ENCODE peak calls at places on chromosomes 2 and 18, in seven cellular contexts. D is esophagus squamous epithelium, C is HFF-Myc, K is astrocyte, R is spleen, Q is left colon, F is tibial artery. H is an unnamed sample.

GRCh38 chr18:10604178-10604577 is 78.4 kb downstream of the NAPG start:
- DNase-seq in R (no peak), K (no peak), F (no peak), C (no peak), Q (no peak), D (no peak), H (no peak)

GRCh38 chr2:186485576-186485870 is 537 bp upstream of the ZC3H15 start:
- DNase-seq in Q (no peak), F (no peak), K (no peak), D (no peak), C (no peak), R (no peak), H (no peak)

GRCh38 chr2:106581755-106582430 is 94.7 kb downstream of the CD8B2 start:
- DNase-seq in C (peak), F (peak), R (peak), K (peak), Q (peak), D (no peak), H (no peak)

GRCh38 chr2:10810175-10811161 is 2.1 kb downstream of the PDIA6 start:
- DNase-seq in Q (no peak), C (no peak), F (no peak), R (no peak), D (no peak), K (peak), H (no peak)

GRCh38 chr2:163133602-163134001 is 295.0 kb upstream of the KCNH7 start:
- DNase-seq in R (no peak), C (no peak), Q (no peak), K (peak), D (no peak), F (no peak), H (no peak)

GRCh38 chr2:23419171-23420090 is 34.5 kb downstream of the KLHL29 start:
- DNase-seq in K (no peak), C (no peak), R (peak), D (no peak), F (peak), Q (no peak), H (no peak)

GRCh38 chr18:25516121-25516520 is 164.2 kb upstream of the ZNF521 start:
- DNase-seq in F (no peak), Q (no peak), C (no peak), D (no peak), R (no peak), K (no peak), H (no peak)

GRCh38 chr2:86199834-86200177 is 549 bp downstream of the MRPL35 start:
- DNase-seq in F (no peak), C (no peak), R (no peak), Q (no peak), K (no peak), D (no peak), H (no peak)

GRCh38 chr2:121164042-121164441 is 121.0 kb downstream of the TFCP2L1 start:
- DNase-seq in R (no peak), F (no peak), C (no peak), D (no peak), Q (no peak), K (no peak), H (no peak)

GRCh38 chr2:760001-760400 is 82.8 kb upstream of the TMEM18 start:
- DNase-seq in C (no peak), Q (no peak), F (no peak), K (no peak), R (no peak), D (no peak), H (no peak)

GRCh38 chr2:25528173-25528572 is 145.2 kb downstream of the DTNB start:
- DNase-seq in Q (no peak), F (no peak), K (peak), R (no peak), C (no peak), D (no peak), H (no peak)

GRCh38 chr2:45533771-45534170 is 77.3 kb downstream of the SRBD1 start:
- DNase-seq in C (peak), D (no peak), R (no peak), Q (no peak), K (peak), F (no peak), H (no peak)

GRCh38 chr2:110101280-110101844 is 14.3 kb downstream of the MALL start:
- DNase-seq in Q (peak), D (peak), R (peak), C (peak), F (peak), K (peak), H (peak)

GRCh38 chr2:236507393-236508085 is 62.1 kb upstream of the ACKR3 start:
- DNase-seq in F (peak), R (peak), C (no peak), Q (peak), K (peak), D (no peak), H (no peak)

GRCh38 chr2:80312282-80312839 is 7.8 kb upstream of the LRRTM1 start:
- DNase-seq in D (no peak), K (no peak), C (no peak), R (no peak), Q (no peak), F (no peak), H (no peak)

GRCh38 chr2:45729753-45730512 is 78.5 kb downstream of the PRKCE start:
- DNase-seq in Q (no peak), D (no peak), F (no peak), C (no peak), R (no peak), K (no peak), H (no peak)

GRCh38 chr2:216849987-216850386 is 9.9 kb downstream of the TNP1 start:
- DNase-seq in D (no peak), Q (no peak), K (peak), C (no peak), R (no peak), F (no peak), H (no peak)

GRCh38 chr2:85698880-85699254 is 4.7 kb downstream of the GNLY start:
- DNase-seq in Q (no peak), K (no peak), R (no peak), C (no peak), D (no peak), F (no peak), H (no peak)

GRCh38 chr2:1649871-1650473 is 94.3 kb downstream of the PXDN start:
- DNase-seq in K (no peak), F (no peak), Q (no peak), D (no peak), R (peak), C (no peak), H (no peak)

GRCh38 chr2:24342110-24342910 is 18.0 kb downstream of the ITSN2 start:
- DNase-seq in R (no peak), Q (no peak), K (peak), D (no peak), C (no peak), F (no peak), H (no peak)

H was measured in thoracic aorta.